ENCODE peak calls at places on chromosomes 11 and 22, in four cellular contexts. A is thoracic aorta; Y is CD8-positive, alpha-beta T cell; Z is right lobe of liver. Q is an unnamed sample.

GRCh38 chr11:110479445-110480101 is 49.8 kb downstream of the FDX1 start:
- DNase-seq in Z (no peak), Y (no peak), A (no peak), Q (no peak)

GRCh38 chr22:40040927-40041326 is 46.2 kb downstream of the FAM83F start:
- DNase-seq in Z (no peak), Y (no peak), A (no peak), Q (no peak)

GRCh38 chr11:32312206-32312817 is 123.0 kb downstream of the WT1 start:
- DNase-seq in Z (no peak), A (no peak), Y (no peak), Q (no peak)

GRCh38 chr22:42282943-42283287 is 12.5 kb upstream of the TCF20 start:
- DNase-seq in Z (no peak), Y (no peak), A (no peak), Q (no peak)

GRCh38 chr11:59172345-59173079 is 580 bp downstream of the DTX4 start:
- DNase-seq in Z (peak; percentile 70), Y (no peak), A (no peak), Q (no peak)

GRCh38 chr11:130129922-130130321 is 29.7 kb upstream of the ST14 start:
- DNase-seq in Y (no peak), Z (no peak), A (no peak), Q (no peak)

GRCh38 chr22:29167032-29167911 is 38.4 kb upstream of the EMID1 start:
- DNase-seq in Y (no peak), Z (no peak), A (no peak), Q (no peak)

GRCh38 chr11:2714463-2714800 is 14.6 kb upstream of the KCNQ1OT1 start:
- DNase-seq in Z (no peak), Y (no peak), A (no peak), Q (no peak)

GRCh38 chr11:16612801-16613400 is 125.5 kb upstream of the C11orf58 start:
- DNase-seq in Y (no peak), Z (no peak), A (no peak), Q (no peak)

GRCh38 chr11:33557201-33557600 is 143.4 kb downstream of the C11orf91 start:
- DNase-seq in A (no peak), Y (no peak), Z (no peak), Q (no peak)

DNA sequence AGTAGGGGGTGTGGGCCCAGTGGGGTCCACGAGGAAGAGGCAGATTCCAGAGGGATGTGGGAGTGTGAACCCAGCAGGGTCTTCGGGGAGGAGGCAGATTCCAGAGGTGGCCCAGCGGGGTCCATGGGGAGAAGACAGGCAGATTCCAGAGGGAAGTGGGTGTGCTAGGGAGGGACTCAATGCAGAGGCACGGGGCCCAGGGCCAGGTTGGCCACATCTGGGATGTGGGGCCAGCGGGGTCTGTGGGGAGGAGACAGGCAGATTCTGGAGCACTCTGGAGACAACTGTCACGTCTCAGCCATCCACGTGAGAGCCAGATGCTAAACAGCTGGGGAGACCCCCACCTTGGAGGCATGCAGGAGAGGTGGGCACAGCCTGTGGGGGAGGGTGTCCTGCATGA is 582.6 kb downstream of the TBC1D22A start:
- DNase-seq in Z (no peak), Y (no peak), A (no peak), Q (no peak)
- H3K4me1 ChIP-seq in Z (no peaks in the 10 kb centered on the region), Y (no peaks in the 10 kb centered on the region), A (no peaks in the 10 kb centered on the region), Q (no peaks in the 10 kb centered on the region)

DNA sequence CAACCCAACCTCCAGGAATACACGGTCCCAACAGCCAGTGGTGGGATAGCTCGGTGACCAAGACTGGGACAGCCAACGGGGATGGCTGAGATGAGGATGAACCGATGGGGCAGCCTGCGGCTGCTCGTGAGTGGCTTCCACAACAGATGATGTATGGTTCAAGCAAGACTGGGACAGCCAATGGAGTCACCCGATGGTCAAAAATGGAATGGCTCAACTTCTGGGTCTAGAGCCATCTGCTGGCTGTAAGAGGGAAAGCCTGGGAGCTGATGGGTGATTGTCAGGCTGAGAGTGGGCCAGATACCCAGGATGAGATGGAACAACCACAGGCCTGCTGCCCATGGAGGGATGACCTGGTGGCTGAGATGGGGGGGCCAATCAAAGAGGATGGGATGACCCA is 35.5 kb downstream of the SYT7 start:
- DNase-seq in A (no peak), Y (no peak), Z (no peak), Q (no peak)
- H3K27me3 ChIP-seq in A (no peaks in the 10 kb centered on the region), Y (no peaks in the 10 kb centered on the region), Z (no peaks in the 10 kb centered on the region), Q (peaks cover 65% of the 10 kb centered on the region)

GRCh38 chr11:38014405-38014804 is 1416.4 kb upstream of the RAG2 start:
- DNase-seq in Y (no peak), A (no peak), Z (no peak), Q (no peak)

DNA sequence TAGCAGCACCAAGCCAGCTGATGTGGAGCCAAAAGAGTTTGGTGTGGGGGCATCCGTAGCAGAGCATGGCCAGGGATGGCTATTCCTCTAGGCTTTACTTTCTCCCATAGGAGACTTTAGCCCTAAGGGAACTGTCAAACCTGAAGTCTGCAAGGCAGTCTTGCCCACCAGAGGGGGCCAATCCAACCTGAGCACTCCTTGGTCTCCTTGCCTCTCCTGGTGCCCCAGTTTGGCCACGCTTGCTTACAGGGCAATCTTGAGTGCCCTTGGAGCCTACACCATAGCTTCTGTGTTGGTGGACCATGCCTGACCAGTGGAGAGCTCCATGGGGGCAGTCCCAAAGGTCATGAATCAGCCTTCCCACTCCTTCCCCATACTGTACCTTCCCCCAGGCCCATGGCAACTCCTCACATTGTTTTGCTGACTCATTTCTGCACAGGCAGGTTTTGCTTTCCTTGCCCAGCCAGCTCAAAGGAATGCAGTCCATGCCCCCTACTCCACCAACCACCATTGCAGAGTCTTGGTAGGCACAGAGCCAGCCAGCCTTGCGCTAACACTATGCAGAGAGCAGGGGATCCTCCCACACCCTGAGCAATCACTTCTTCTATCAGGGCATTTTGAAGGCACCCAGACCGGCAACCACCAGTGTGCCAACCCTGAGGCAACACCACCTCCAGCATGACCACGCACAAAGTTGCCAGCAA is 1421.2 kb upstream of the RAG2 start:
- DNase-seq in Z (no peak), A (no peak), Y (no peak), Q (no peak)
- TF ChIP-seq CTCF in Z (no peak), A (no peak), Y (no peak), Q (no peak)

GRCh38 chr11:1053121-1053901 is 16.8 kb upstream of the MUC6 start:
- DNase-seq in Z (peak; percentile 14), A (no peak), Y (no peak), Q (no peak)

GRCh38 chr11:1049911-1050580 is 13.5 kb upstream of the MUC6 start:
- DNase-seq in A (no peak), Z (peak; percentile 18), Y (no peak), Q (no peak)

GRCh38 chr11:1050581-1051355 is 14.2 kb upstream of the MUC6 start:
- DNase-seq in Z (peak; percentile 77), A (no peak), Y (peak; percentile 54), Q (no peak)

GRCh38 chr11:1052133-1053011 is 15.9 kb upstream of the MUC6 start:
- DNase-seq in Y (no peak), Z (peak; percentile 16), A (no peak), Q (no peak)

GRCh38 chr11:1051356-1052132 is 15.0 kb upstream of the MUC6 start:
- DNase-seq in Z (peak; percentile 19), A (no peak), Y (no peak), Q (no peak)
- H3K4me1 ChIP-seq in Z (no peaks in the 10 kb centered on the region), A (no peaks in the 10 kb centered on the region), Y (peaks cover 5% of the 10 kb centered on the region), Q (peaks cover 6% of the 10 kb centered on the region)

GRCh38 chr11:69212121-69213110 is 56.7 kb downstream of the SMIM38 start:
- DNase-seq in Y (no peak), A (no peak), Z (no peak), Q (no peak)

GRCh38 chr11:69213964-69214363 is 58.2 kb downstream of the SMIM38 start:
- DNase-seq in Y (no peak), Z (no peak), A (no peak), Q (no peak)

GRCh38 chr11:69215216-69215615 is 59.5 kb downstream of the SMIM38 start:
- DNase-seq in Y (no peak), A (no peak), Z (no peak), Q (no peak)

GRCh38 chr11:69211540-69212120 is 55.9 kb downstream of the SMIM38 start:
- DNase-seq in Y (no peak), A (no peak), Z (no peak), Q (no peak)

DNA sequence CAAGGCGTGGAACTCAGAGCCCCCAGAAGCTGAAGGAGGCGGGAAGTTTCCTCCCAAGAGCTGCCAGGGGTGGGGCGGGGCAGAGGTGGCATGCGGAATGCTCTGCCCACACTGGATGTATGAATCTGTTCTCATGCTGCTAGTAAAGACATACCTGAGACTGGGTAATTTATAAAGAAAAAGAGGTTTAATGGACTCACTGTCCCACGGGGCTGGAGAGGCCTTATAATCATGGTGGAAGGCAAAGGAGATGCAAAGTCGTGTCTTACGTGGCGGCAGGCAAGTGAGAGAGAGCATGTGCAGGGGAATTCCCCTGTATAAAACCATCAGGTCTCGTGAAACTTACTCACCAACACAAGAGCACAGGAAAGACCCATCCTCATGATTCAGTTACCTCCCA is 57.6 kb downstream of the SMIM38 start:
- DNase-seq in A (no peak), Y (no peak), Z (no peak), Q (no peak)
- H3K27me3 ChIP-seq in A (no peaks in the 10 kb centered on the region), Y (no peaks in the 10 kb centered on the region), Z (no peaks in the 10 kb centered on the region), Q (no peaks in the 10 kb centered on the region)

GRCh38 chr11:61578819-61579218 is 2.1 kb downstream of the SYT7 start:
- DNase-seq in Y (no peak), A (no peak), Z (no peak), Q (no peak)

GRCh38 chr11:61575886-61576516 is 4.9 kb downstream of the SYT7 start:
- DNase-seq in Z (peak; percentile 84), A (no peak), Y (no peak), Q (no peak)

GRCh38 chr11:61580292-61580888 is 486 bp downstream of the SYT7 start:
- DNase-seq in A (no peak), Z (no peak), Y (no peak), Q (no peak)

GRCh38 chr11:61579398-61580291 is 1.2 kb downstream of the SYT7 start:
- DNase-seq in Y (no peak), A (no peak), Z (no peak), Q (no peak)

GRCh38 chr11:61577383-61578118 is 3.3 kb downstream of the SYT7 start:
- DNase-seq in Z (no peak), A (no peak), Y (no peak), Q (no peak)
- TF ChIP-seq CTCF in Z (peak; percentile 28), A (no peak), Y (no peak), Q (no peak)

GRCh38 chr22:33831207-33831606 is 89.1 kb downstream of the LARGE1 start:
- DNase-seq in Z (no peak), A (no peak), Y (no peak), Q (no peak)
- H3K4me1 ChIP-seq in Z (no peaks in the 10 kb centered on the region), A (peaks cover 4% of the 10 kb centered on the region), Y (no peaks in the 10 kb centered on the region), Q (peaks cover 15% of the 10 kb centered on the region)

GRCh38 chr11:63822438-63822837 is 9.2 kb downstream of the SPINDOC start:
- DNase-seq in A (no peak), Z (no peak), Y (no peak), Q (no peak)
- H3K27me3 ChIP-seq in A (no peaks in the 10 kb centered on the region), Z (no peaks in the 10 kb centered on the region), Y (no peaks in the 10 kb centered on the region), Q (no peaks in the 10 kb centered on the region)

GRCh38 chr11:45083544-45084087 is 62.8 kb upstream of the PRDM11 start:
- DNase-seq in Y (no peak), Z (peak; percentile 43), A (no peak), Q (no peak)
- TF ChIP-seq CTCF in Y (no peak), Z (peak; percentile 22), A (no peak), Q (no peak)